ENCODE peak calls at places on chromosome 9, in nine cellular contexts. One of them, this sample, is unnamed.

GRCh38 chr9:114098660-114099522 is at the start of gene KIF12:
- DNase-seq in left colon: peak; percentile 86
- DNase-seq in G401: peak; percentile 51
- DNase-seq in CD8-positive, alpha-beta memory T cell: no peak
- DNase-seq in stimulated activated CD4-positive, alpha-beta T cell treated with anti-CD3 and anti-CD28 coated beads, Interleukin-2, amount 100 ng/mL, for 4 hours: no peak
- DNase-seq in H9: peak; percentile 86
- DNase-seq in activated naive CD8-positive, alpha-beta T cell treated with anti-CD3 and anti-CD28 coated beads, Interleukin-2, amount 50 U/mL, for 24 hours: peak; percentile 35
- DNase-seq in tibial artery: peak; percentile 48
- DNase-seq in A172: no peak
- DNase-seq in this sample: no peak

GRCh38 chr9:132350861-132351315 is 3.9 kb downstream of the SETX start:
- DNase-seq in left colon: no peak
- DNase-seq in G401: no peak
- DNase-seq in CD8-positive, alpha-beta memory T cell: peak; percentile 57
- DNase-seq in stimulated activated CD4-positive, alpha-beta T cell treated with anti-CD3 and anti-CD28 coated beads, Interleukin-2, amount 100 ng/mL, for 4 hours: no peak
- DNase-seq in H9: no peak
- DNase-seq in activated naive CD8-positive, alpha-beta T cell treated with anti-CD3 and anti-CD28 coated beads, Interleukin-2, amount 50 U/mL, for 24 hours: peak; percentile 26
- DNase-seq in tibial artery: no peak
- DNase-seq in A172: no peak
- DNase-seq in this sample: peak; percentile 70

GRCh38 chr9:6557883-6558282 is 87.6 kb downstream of the GLDC start:
- DNase-seq in left colon: no peak
- DNase-seq in G401: no peak
- DNase-seq in CD8-positive, alpha-beta memory T cell: no peak
- DNase-seq in stimulated activated CD4-positive, alpha-beta T cell treated with anti-CD3 and anti-CD28 coated beads, Interleukin-2, amount 100 ng/mL, for 4 hours: no peak
- DNase-seq in H9: no peak
- DNase-seq in activated naive CD8-positive, alpha-beta T cell treated with anti-CD3 and anti-CD28 coated beads, Interleukin-2, amount 50 U/mL, for 24 hours: no peak
- DNase-seq in tibial artery: no peak
- DNase-seq in A172: no peak
- DNase-seq in this sample: no peak

GRCh38 chr9:83583151-83584014 is 39.6 kb upstream of the IDNK start:
- DNase-seq in left colon: peak; percentile 48
- DNase-seq in G401: peak; percentile 31
- DNase-seq in CD8-positive, alpha-beta memory T cell: no peak
- DNase-seq in stimulated activated CD4-positive, alpha-beta T cell treated with anti-CD3 and anti-CD28 coated beads, Interleukin-2, amount 100 ng/mL, for 4 hours: peak; percentile 2
- DNase-seq in H9: peak; percentile 77
- DNase-seq in activated naive CD8-positive, alpha-beta T cell treated with anti-CD3 and anti-CD28 coated beads, Interleukin-2, amount 50 U/mL, for 24 hours: peak; percentile 10
- DNase-seq in tibial artery: peak; percentile 80
- DNase-seq in A172: peak; percentile 69
- DNase-seq in this sample: peak; percentile 11

GRCh38 chr9:74497750-74498615 is 848 bp downstream of the RORB start:
- DNase-seq in left colon: peak; percentile 15
- DNase-seq in G401: no peak
- DNase-seq in CD8-positive, alpha-beta memory T cell: peak; percentile 9
- DNase-seq in stimulated activated CD4-positive, alpha-beta T cell treated with anti-CD3 and anti-CD28 coated beads, Interleukin-2, amount 100 ng/mL, for 4 hours: no peak
- DNase-seq in H9: peak; percentile 62
- DNase-seq in activated naive CD8-positive, alpha-beta T cell treated with anti-CD3 and anti-CD28 coated beads, Interleukin-2, amount 50 U/mL, for 24 hours: peak; percentile 10
- DNase-seq in tibial artery: peak; percentile 68
- DNase-seq in A172: no peak
- DNase-seq in this sample: peak; percentile 38

GRCh38 chr9:130866474-130866965 is 30.1 kb downstream of the QRFP start:
- DNase-seq in left colon: peak; percentile 86
- DNase-seq in G401: peak; percentile 84
- DNase-seq in CD8-positive, alpha-beta memory T cell: peak; percentile 10
- DNase-seq in stimulated activated CD4-positive, alpha-beta T cell treated with anti-CD3 and anti-CD28 coated beads, Interleukin-2, amount 100 ng/mL, for 4 hours: peak; percentile 22
- DNase-seq in H9: peak; percentile 93
- DNase-seq in activated naive CD8-positive, alpha-beta T cell treated with anti-CD3 and anti-CD28 coated beads, Interleukin-2, amount 50 U/mL, for 24 hours: peak; percentile 57
- DNase-seq in tibial artery: no peak
- DNase-seq in A172: peak; percentile 74
- DNase-seq in this sample: peak; percentile 31

GRCh38 chr9:15423328-15423985 is 781 bp downstream of the SNAPC3 start:
- DNase-seq in left colon: no peak
- DNase-seq in G401: no peak
- DNase-seq in CD8-positive, alpha-beta memory T cell: no peak
- DNase-seq in stimulated activated CD4-positive, alpha-beta T cell treated with anti-CD3 and anti-CD28 coated beads, Interleukin-2, amount 100 ng/mL, for 4 hours: no peak
- DNase-seq in H9: no peak
- DNase-seq in activated naive CD8-positive, alpha-beta T cell treated with anti-CD3 and anti-CD28 coated beads, Interleukin-2, amount 50 U/mL, for 24 hours: no peak
- DNase-seq in tibial artery: no peak
- DNase-seq in A172: peak; percentile 8
- DNase-seq in this sample: peak; percentile 16

GRCh38 chr9:95642189-95642588 is 125.4 kb upstream of the PTCH1 start:
- DNase-seq in left colon: no peak
- DNase-seq in G401: no peak
- DNase-seq in CD8-positive, alpha-beta memory T cell: no peak
- DNase-seq in stimulated activated CD4-positive, alpha-beta T cell treated with anti-CD3 and anti-CD28 coated beads, Interleukin-2, amount 100 ng/mL, for 4 hours: no peak
- DNase-seq in H9: no peak
- DNase-seq in activated naive CD8-positive, alpha-beta T cell treated with anti-CD3 and anti-CD28 coated beads, Interleukin-2, amount 50 U/mL, for 24 hours: no peak
- DNase-seq in tibial artery: no peak
- DNase-seq in A172: no peak
- DNase-seq in this sample: no peak

GRCh38 chr9:137813651-137814415 is 63.7 kb upstream of the CACNA1B start:
- DNase-seq in left colon: no peak
- DNase-seq in G401: no peak
- DNase-seq in CD8-positive, alpha-beta memory T cell: no peak
- DNase-seq in stimulated activated CD4-positive, alpha-beta T cell treated with anti-CD3 and anti-CD28 coated beads, Interleukin-2, amount 100 ng/mL, for 4 hours: no peak
- DNase-seq in H9: no peak
- DNase-seq in activated naive CD8-positive, alpha-beta T cell treated with anti-CD3 and anti-CD28 coated beads, Interleukin-2, amount 50 U/mL, for 24 hours: no peak
- DNase-seq in tibial artery: no peak
- DNase-seq in A172: no peak
- DNase-seq in this sample: no peak

GRCh38 chr9:138052635-138053320 is 175.2 kb downstream of the CACNA1B start:
- DNase-seq in left colon: no peak
- DNase-seq in G401: no peak
- DNase-seq in CD8-positive, alpha-beta memory T cell: no peak
- DNase-seq in stimulated activated CD4-positive, alpha-beta T cell treated with anti-CD3 and anti-CD28 coated beads, Interleukin-2, amount 100 ng/mL, for 4 hours: no peak
- DNase-seq in H9: no peak
- DNase-seq in activated naive CD8-positive, alpha-beta T cell treated with anti-CD3 and anti-CD28 coated beads, Interleukin-2, amount 50 U/mL, for 24 hours: no peak
- DNase-seq in tibial artery: peak; percentile 32
- DNase-seq in A172: no peak
- DNase-seq in this sample: no peak

GRCh38 chr9:126965541-126966428 is 51.2 kb downstream of the RALGPS1 start:
- DNase-seq in left colon: peak; percentile 28
- DNase-seq in G401: peak; percentile 81
- DNase-seq in CD8-positive, alpha-beta memory T cell: peak; percentile 28
- DNase-seq in stimulated activated CD4-positive, alpha-beta T cell treated with anti-CD3 and anti-CD28 coated beads, Interleukin-2, amount 100 ng/mL, for 4 hours: peak; percentile 23
- DNase-seq in H9: peak; percentile 65
- DNase-seq in activated naive CD8-positive, alpha-beta T cell treated with anti-CD3 and anti-CD28 coated beads, Interleukin-2, amount 50 U/mL, for 24 hours: peak; percentile 37
- DNase-seq in tibial artery: peak; percentile 73
- DNase-seq in A172: peak; percentile 72
- DNase-seq in this sample: peak; percentile 36

GRCh38 chr9:74255489-74255984 is 241.6 kb upstream of the RORB start:
- DNase-seq in left colon: no peak
- DNase-seq in G401: no peak
- DNase-seq in CD8-positive, alpha-beta memory T cell: no peak
- DNase-seq in stimulated activated CD4-positive, alpha-beta T cell treated with anti-CD3 and anti-CD28 coated beads, Interleukin-2, amount 100 ng/mL, for 4 hours: no peak
- DNase-seq in H9: no peak
- DNase-seq in activated naive CD8-positive, alpha-beta T cell treated with anti-CD3 and anti-CD28 coated beads, Interleukin-2, amount 50 U/mL, for 24 hours: no peak
- DNase-seq in tibial artery: no peak
- DNase-seq in A172: no peak
- DNase-seq in this sample: no peak

GRCh38 chr9:123536455-123536868 is 180.5 kb downstream of the CRB2 start:
- DNase-seq in left colon: no peak
- DNase-seq in G401: no peak
- DNase-seq in CD8-positive, alpha-beta memory T cell: no peak
- DNase-seq in stimulated activated CD4-positive, alpha-beta T cell treated with anti-CD3 and anti-CD28 coated beads, Interleukin-2, amount 100 ng/mL, for 4 hours: no peak
- DNase-seq in H9: no peak
- DNase-seq in activated naive CD8-positive, alpha-beta T cell treated with anti-CD3 and anti-CD28 coated beads, Interleukin-2, amount 50 U/mL, for 24 hours: no peak
- DNase-seq in tibial artery: no peak
- DNase-seq in A172: no peak
- DNase-seq in this sample: peak; percentile 30

GRCh38 chr9:3949744-3950143 is 350.1 kb downstream of the GLIS3 start:
- DNase-seq in left colon: no peak
- DNase-seq in G401: no peak
- DNase-seq in CD8-positive, alpha-beta memory T cell: no peak
- DNase-seq in stimulated activated CD4-positive, alpha-beta T cell treated with anti-CD3 and anti-CD28 coated beads, Interleukin-2, amount 100 ng/mL, for 4 hours: no peak
- DNase-seq in H9: no peak
- DNase-seq in activated naive CD8-positive, alpha-beta T cell treated with anti-CD3 and anti-CD28 coated beads, Interleukin-2, amount 50 U/mL, for 24 hours: no peak
- DNase-seq in tibial artery: no peak
- DNase-seq in A172: no peak
- DNase-seq in this sample: no peak

GRCh38 chr9:132135456-132135855 is 26.4 kb upstream of the NTNG2 start:
- DNase-seq in left colon: no peak
- DNase-seq in G401: no peak
- DNase-seq in CD8-positive, alpha-beta memory T cell: no peak
- DNase-seq in stimulated activated CD4-positive, alpha-beta T cell treated with anti-CD3 and anti-CD28 coated beads, Interleukin-2, amount 100 ng/mL, for 4 hours: no peak
- DNase-seq in H9: no peak
- DNase-seq in activated naive CD8-positive, alpha-beta T cell treated with anti-CD3 and anti-CD28 coated beads, Interleukin-2, amount 50 U/mL, for 24 hours: no peak
- DNase-seq in tibial artery: no peak
- DNase-seq in A172: no peak
- DNase-seq in this sample: no peak

GRCh38 chr9:72909428-72909827 is 43.4 kb downstream of the ALDH1A1 start:
- DNase-seq in left colon: no peak
- DNase-seq in G401: no peak
- DNase-seq in CD8-positive, alpha-beta memory T cell: no peak
- DNase-seq in stimulated activated CD4-positive, alpha-beta T cell treated with anti-CD3 and anti-CD28 coated beads, Interleukin-2, amount 100 ng/mL, for 4 hours: no peak
- DNase-seq in H9: no peak
- DNase-seq in activated naive CD8-positive, alpha-beta T cell treated with anti-CD3 and anti-CD28 coated beads, Interleukin-2, amount 50 U/mL, for 24 hours: no peak
- DNase-seq in tibial artery: no peak
- DNase-seq in A172: no peak
- DNase-seq in this sample: no peak

GRCh38 chr9:100011062-100011681 is 87.6 kb downstream of the ERP44 start:
- DNase-seq in left colon: no peak
- DNase-seq in G401: no peak
- DNase-seq in CD8-positive, alpha-beta memory T cell: peak; percentile 37
- DNase-seq in stimulated activated CD4-positive, alpha-beta T cell treated with anti-CD3 and anti-CD28 coated beads, Interleukin-2, amount 100 ng/mL, for 4 hours: peak; percentile 25
- DNase-seq in H9: no peak
- DNase-seq in activated naive CD8-positive, alpha-beta T cell treated with anti-CD3 and anti-CD28 coated beads, Interleukin-2, amount 50 U/mL, for 24 hours: peak; percentile 33
- DNase-seq in tibial artery: no peak
- DNase-seq in A172: peak; percentile 58
- DNase-seq in this sample: peak; percentile 57

GRCh38 chr9:12972608-12973589 is 198.1 kb downstream of the LURAP1L start:
- DNase-seq in left colon: no peak
- DNase-seq in G401: peak; percentile 17
- DNase-seq in CD8-positive, alpha-beta memory T cell: no peak
- DNase-seq in stimulated activated CD4-positive, alpha-beta T cell treated with anti-CD3 and anti-CD28 coated beads, Interleukin-2, amount 100 ng/mL, for 4 hours: no peak
- DNase-seq in H9: no peak
- DNase-seq in activated naive CD8-positive, alpha-beta T cell treated with anti-CD3 and anti-CD28 coated beads, Interleukin-2, amount 50 U/mL, for 24 hours: no peak
- DNase-seq in tibial artery: no peak
- DNase-seq in A172: no peak
- DNase-seq in this sample: no peak

GRCh38 chr9:132694144-132694543 is 23.9 kb downstream of the GTF3C4 start:
- DNase-seq in left colon: no peak
- DNase-seq in G401: no peak
- DNase-seq in CD8-positive, alpha-beta memory T cell: peak; percentile 11
- DNase-seq in stimulated activated CD4-positive, alpha-beta T cell treated with anti-CD3 and anti-CD28 coated beads, Interleukin-2, amount 100 ng/mL, for 4 hours: peak; percentile 3
- DNase-seq in H9: peak; percentile 33
- DNase-seq in activated naive CD8-positive, alpha-beta T cell treated with anti-CD3 and anti-CD28 coated beads, Interleukin-2, amount 50 U/mL, for 24 hours: peak; percentile 5
- DNase-seq in tibial artery: no peak
- DNase-seq in A172: peak; percentile 32
- DNase-seq in this sample: no peak

GRCh38 chr9:122527193-122527592 is at the start of gene OR1N1:
- DNase-seq in left colon: no peak
- DNase-seq in G401: no peak
- DNase-seq in CD8-positive, alpha-beta memory T cell: no peak
- DNase-seq in stimulated activated CD4-positive, alpha-beta T cell treated with anti-CD3 and anti-CD28 coated beads, Interleukin-2, amount 100 ng/mL, for 4 hours: no peak
- DNase-seq in H9: no peak
- DNase-seq in activated naive CD8-positive, alpha-beta T cell treated with anti-CD3 and anti-CD28 coated beads, Interleukin-2, amount 50 U/mL, for 24 hours: no peak
- DNase-seq in tibial artery: no peak
- DNase-seq in A172: no peak
- DNase-seq in this sample: no peak

GRCh38 chr9:132144708-132145365 is 17.0 kb upstream of the NTNG2 start:
- DNase-seq in left colon: no peak
- DNase-seq in G401: no peak
- DNase-seq in CD8-positive, alpha-beta memory T cell: no peak
- DNase-seq in stimulated activated CD4-positive, alpha-beta T cell treated with anti-CD3 and anti-CD28 coated beads, Interleukin-2, amount 100 ng/mL, for 4 hours: no peak
- DNase-seq in H9: no peak
- DNase-seq in activated naive CD8-positive, alpha-beta T cell treated with anti-CD3 and anti-CD28 coated beads, Interleukin-2, amount 50 U/mL, for 24 hours: no peak
- DNase-seq in tibial artery: no peak
- DNase-seq in A172: peak; percentile 80
- DNase-seq in this sample: no peak

GRCh38 chr9:77707696-77708095 is 59.6 kb upstream of the GNA14 start:
- DNase-seq in left colon: no peak
- DNase-seq in G401: no peak
- DNase-seq in CD8-positive, alpha-beta memory T cell: no peak
- DNase-seq in stimulated activated CD4-positive, alpha-beta T cell treated with anti-CD3 and anti-CD28 coated beads, Interleukin-2, amount 100 ng/mL, for 4 hours: no peak
- DNase-seq in H9: no peak
- DNase-seq in activated naive CD8-positive, alpha-beta T cell treated with anti-CD3 and anti-CD28 coated beads, Interleukin-2, amount 50 U/mL, for 24 hours: no peak
- DNase-seq in tibial artery: peak; percentile 90
- DNase-seq in A172: peak; percentile 99
- DNase-seq in this sample: no peak

GRCh38 chr9:20307662-20308061 is 314.6 kb downstream of the MLLT3 start:
- DNase-seq in left colon: no peak
- DNase-seq in G401: no peak
- DNase-seq in CD8-positive, alpha-beta memory T cell: no peak
- DNase-seq in stimulated activated CD4-positive, alpha-beta T cell treated with anti-CD3 and anti-CD28 coated beads, Interleukin-2, amount 100 ng/mL, for 4 hours: no peak
- DNase-seq in H9: peak; percentile 63
- DNase-seq in activated naive CD8-positive, alpha-beta T cell treated with anti-CD3 and anti-CD28 coated beads, Interleukin-2, amount 50 U/mL, for 24 hours: no peak
- DNase-seq in tibial artery: no peak
- DNase-seq in A172: no peak
- DNase-seq in this sample: no peak

GRCh38 chr9:114889802-114890224 is 40.6 kb downstream of the TNFSF8 start:
- DNase-seq in left colon: no peak
- DNase-seq in G401: no peak
- DNase-seq in CD8-positive, alpha-beta memory T cell: no peak
- DNase-seq in stimulated activated CD4-positive, alpha-beta T cell treated with anti-CD3 and anti-CD28 coated beads, Interleukin-2, amount 100 ng/mL, for 4 hours: no peak
- DNase-seq in H9: no peak
- DNase-seq in activated naive CD8-positive, alpha-beta T cell treated with anti-CD3 and anti-CD28 coated beads, Interleukin-2, amount 50 U/mL, for 24 hours: peak; percentile 47
- DNase-seq in tibial artery: no peak
- DNase-seq in A172: peak; percentile 38
- DNase-seq in this sample: no peak

GRCh38 chr9:25861416-25861815 is 183.2 kb upstream of the TUSC1 start:
- DNase-seq in left colon: no peak
- DNase-seq in G401: no peak
- DNase-seq in CD8-positive, alpha-beta memory T cell: no peak
- DNase-seq in stimulated activated CD4-positive, alpha-beta T cell treated with anti-CD3 and anti-CD28 coated beads, Interleukin-2, amount 100 ng/mL, for 4 hours: no peak
- DNase-seq in H9: no peak
- DNase-seq in activated naive CD8-positive, alpha-beta T cell treated with anti-CD3 and anti-CD28 coated beads, Interleukin-2, amount 50 U/mL, for 24 hours: no peak
- DNase-seq in tibial artery: no peak
- DNase-seq in A172: no peak
- DNase-seq in this sample: no peak

GRCh38 chr9:78601957-78602565 is 305.1 kb downstream of the PSAT1 start:
- DNase-seq in left colon: no peak
- DNase-seq in G401: peak; percentile 44
- DNase-seq in CD8-positive, alpha-beta memory T cell: no peak
- DNase-seq in stimulated activated CD4-positive, alpha-beta T cell treated with anti-CD3 and anti-CD28 coated beads, Interleukin-2, amount 100 ng/mL, for 4 hours: no peak
- DNase-seq in H9: no peak
- DNase-seq in activated naive CD8-positive, alpha-beta T cell treated with anti-CD3 and anti-CD28 coated beads, Interleukin-2, amount 50 U/mL, for 24 hours: peak; percentile 5
- DNase-seq in tibial artery: no peak
- DNase-seq in A172: peak; percentile 72
- DNase-seq in this sample: peak; percentile 0

GRCh38 chr9:131722260-131722659 is 17.6 kb downstream of the RAPGEF1 start:
- DNase-seq in left colon: no peak
- DNase-seq in G401: peak; percentile 90
- DNase-seq in CD8-positive, alpha-beta memory T cell: no peak
- DNase-seq in stimulated activated CD4-positive, alpha-beta T cell treated with anti-CD3 and anti-CD28 coated beads, Interleukin-2, amount 100 ng/mL, for 4 hours: no peak
- DNase-seq in H9: no peak
- DNase-seq in activated naive CD8-positive, alpha-beta T cell treated with anti-CD3 and anti-CD28 coated beads, Interleukin-2, amount 50 U/mL, for 24 hours: no peak
- DNase-seq in tibial artery: no peak
- DNase-seq in A172: no peak
- DNase-seq in this sample: no peak

GRCh38 chr9:130467371-130467770 is 22.6 kb downstream of the ASS1 start:
- DNase-seq in left colon: no peak
- DNase-seq in G401: peak; percentile 92
- DNase-seq in CD8-positive, alpha-beta memory T cell: no peak
- DNase-seq in stimulated activated CD4-positive, alpha-beta T cell treated with anti-CD3 and anti-CD28 coated beads, Interleukin-2, amount 100 ng/mL, for 4 hours: no peak
- DNase-seq in H9: no peak
- DNase-seq in activated naive CD8-positive, alpha-beta T cell treated with anti-CD3 and anti-CD28 coated beads, Interleukin-2, amount 50 U/mL, for 24 hours: no peak
- DNase-seq in tibial artery: no peak
- DNase-seq in A172: no peak
- DNase-seq in this sample: no peak

GRCh38 chr9:120242397-120242796 is 337.6 kb downstream of the CDK5RAP2 start:
- DNase-seq in left colon: no peak
- DNase-seq in G401: peak; percentile 96
- DNase-seq in CD8-positive, alpha-beta memory T cell: no peak
- DNase-seq in stimulated activated CD4-positive, alpha-beta T cell treated with anti-CD3 and anti-CD28 coated beads, Interleukin-2, amount 100 ng/mL, for 4 hours: no peak
- DNase-seq in H9: no peak
- DNase-seq in activated naive CD8-positive, alpha-beta T cell treated with anti-CD3 and anti-CD28 coated beads, Interleukin-2, amount 50 U/mL, for 24 hours: no peak
- DNase-seq in tibial artery: no peak
- DNase-seq in A172: no peak
- DNase-seq in this sample: no peak

GRCh38 chr9:114039484-114039883 is 38.6 kb downstream of the AMBP start:
- DNase-seq in left colon: no peak
- DNase-seq in G401: no peak
- DNase-seq in CD8-positive, alpha-beta memory T cell: no peak
- DNase-seq in stimulated activated CD4-positive, alpha-beta T cell treated with anti-CD3 and anti-CD28 coated beads, Interleukin-2, amount 100 ng/mL, for 4 hours: no peak
- DNase-seq in H9: no peak
- DNase-seq in activated naive CD8-positive, alpha-beta T cell treated with anti-CD3 and anti-CD28 coated beads, Interleukin-2, amount 50 U/mL, for 24 hours: no peak
- DNase-seq in tibial artery: peak; percentile 23
- DNase-seq in A172: no peak
- DNase-seq in this sample: no peak

GRCh38 chr9:123457586-123457985 is 101.6 kb downstream of the CRB2 start:
- DNase-seq in left colon: peak; percentile 26
- DNase-seq in G401: no peak
- DNase-seq in CD8-positive, alpha-beta memory T cell: no peak
- DNase-seq in stimulated activated CD4-positive, alpha-beta T cell treated with anti-CD3 and anti-CD28 coated beads, Interleukin-2, amount 100 ng/mL, for 4 hours: no peak
- DNase-seq in H9: no peak
- DNase-seq in activated naive CD8-positive, alpha-beta T cell treated with anti-CD3 and anti-CD28 coated beads, Interleukin-2, amount 50 U/mL, for 24 hours: no peak
- DNase-seq in tibial artery: no peak
- DNase-seq in A172: no peak
- DNase-seq in this sample: no peak